ENCODE peak calls at places on chromosome 4, in nine cellular contexts. One of them, this sample, is unnamed.

GRCh38 chr4:98919996-98920395 is 8.9 kb downstream of the EIF4E start:
- DNase-seq in upper lobe of left lung: no peak
- DNase-seq in esophagus muscularis mucosa: no peak
- DNase-seq in GM12891: no peak
- DNase-seq in GM12892: no peak
- DNase-seq in SK-N-SH: no peak
- DNase-seq in transverse colon: no peak
- DNase-seq in stomach: no peak
- DNase-seq in HCT116: no peak
- DNase-seq in this sample: no peak

GRCh38 chr4:126991965-126992364 is 640.8 kb upstream of the INTU start:
- DNase-seq in HCT116: no peak
- DNase-seq in upper lobe of left lung: no peak
- DNase-seq in GM12891: no peak
- DNase-seq in esophagus muscularis mucosa: no peak
- DNase-seq in transverse colon: no peak
- DNase-seq in stomach: no peak
- DNase-seq in SK-N-SH: no peak
- DNase-seq in GM12892: no peak
- DNase-seq in this sample: no peak

GRCh38 chr4:1012031-1012739 is 759 bp downstream of the FGFRL1 start:
- DNase-seq in GM12892: no peak
- DNase-seq in stomach: peak; percentile 78
- DNase-seq in SK-N-SH: peak; percentile 72
- DNase-seq in esophagus muscularis mucosa: no peak
- DNase-seq in HCT116: no peak
- DNase-seq in transverse colon: peak; percentile 67
- DNase-seq in upper lobe of left lung: peak; percentile 43
- DNase-seq in GM12891: no peak
- DNase-seq in this sample: peak; percentile 41

GRCh38 chr4:144903953-144904711 is 193.9 kb downstream of the ANAPC10 start:
- DNase-seq in upper lobe of left lung: no peak
- DNase-seq in transverse colon: no peak
- DNase-seq in HCT116: peak; percentile 13
- DNase-seq in stomach: no peak
- DNase-seq in GM12892: no peak
- DNase-seq in GM12891: no peak
- DNase-seq in esophagus muscularis mucosa: no peak
- DNase-seq in SK-N-SH: no peak
- DNase-seq in this sample: no peak

GRCh38 chr4:79232555-79232954 is 93.3 kb downstream of the NAA11 start:
- DNase-seq in GM12891: no peak
- DNase-seq in transverse colon: no peak
- DNase-seq in GM12892: no peak
- DNase-seq in esophagus muscularis mucosa: no peak
- DNase-seq in upper lobe of left lung: no peak
- DNase-seq in HCT116: no peak
- DNase-seq in SK-N-SH: no peak
- DNase-seq in stomach: no peak
- DNase-seq in this sample: no peak

GRCh38 chr4:1130318-1131186 is 17.2 kb upstream of the RNF212 start:
- DNase-seq in transverse colon: peak; percentile 70
- DNase-seq in GM12891: peak; percentile 49
- DNase-seq in SK-N-SH: peak; percentile 79
- DNase-seq in GM12892: no peak
- DNase-seq in upper lobe of left lung: peak; percentile 65
- DNase-seq in esophagus muscularis mucosa: peak; percentile 95
- DNase-seq in HCT116: peak; percentile 57
- DNase-seq in stomach: peak; percentile 72
- DNase-seq in this sample: no peak

GRCh38 chr4:17781072-17781830 is at the start of gene FAM184B:
- DNase-seq in transverse colon: no peak
- DNase-seq in SK-N-SH: peak; percentile 63
- DNase-seq in upper lobe of left lung: no peak
- DNase-seq in GM12892: no peak
- DNase-seq in esophagus muscularis mucosa: peak; percentile 24
- DNase-seq in HCT116: no peak
- DNase-seq in stomach: no peak
- DNase-seq in GM12891: peak; percentile 18
- DNase-seq in this sample: no peak

GRCh38 chr4:54539500-54540029 is 118.2 kb upstream of the KIT start:
- DNase-seq in esophagus muscularis mucosa: no peak
- DNase-seq in upper lobe of left lung: peak; percentile 42
- DNase-seq in GM12891: no peak
- DNase-seq in GM12892: no peak
- DNase-seq in SK-N-SH: peak; percentile 87
- DNase-seq in transverse colon: peak; percentile 54
- DNase-seq in stomach: peak; percentile 74
- DNase-seq in HCT116: no peak
- DNase-seq in this sample: peak; percentile 61

GRCh38 chr4:41209187-41209586 is 5.2 kb downstream of the APBB2 start:
- DNase-seq in HCT116: no peak
- DNase-seq in GM12891: no peak
- DNase-seq in transverse colon: peak; percentile 70
- DNase-seq in GM12892: no peak
- DNase-seq in stomach: peak; percentile 65
- DNase-seq in SK-N-SH: no peak
- DNase-seq in upper lobe of left lung: peak; percentile 36
- DNase-seq in esophagus muscularis mucosa: no peak
- DNase-seq in this sample: no peak

GRCh38 chr4:153465922-153466636 is at the start of gene TMEM131L:
- DNase-seq in GM12891: peak; percentile 66
- DNase-seq in esophagus muscularis mucosa: peak; percentile 93
- DNase-seq in GM12892: peak; percentile 65
- DNase-seq in upper lobe of left lung: peak; percentile 76
- DNase-seq in HCT116: peak; percentile 21
- DNase-seq in transverse colon: peak; percentile 72
- DNase-seq in SK-N-SH: peak; percentile 95
- DNase-seq in stomach: peak; percentile 72
- DNase-seq in this sample: peak; percentile 45

GRCh38 chr4:73831569-73831968 is 4.9 kb upstream of the CXCL6 start:
- DNase-seq in GM12891: no peak
- DNase-seq in GM12892: no peak
- DNase-seq in esophagus muscularis mucosa: no peak
- DNase-seq in upper lobe of left lung: no peak
- DNase-seq in SK-N-SH: no peak
- DNase-seq in HCT116: no peak
- DNase-seq in transverse colon: no peak
- DNase-seq in stomach: no peak
- DNase-seq in this sample: no peak

GRCh38 chr4:79652232-79652631 is 244.2 kb upstream of the GK2 start:
- DNase-seq in stomach: no peak
- DNase-seq in transverse colon: no peak
- DNase-seq in esophagus muscularis mucosa: no peak
- DNase-seq in GM12892: no peak
- DNase-seq in SK-N-SH: no peak
- DNase-seq in HCT116: no peak
- DNase-seq in upper lobe of left lung: no peak
- DNase-seq in GM12891: no peak
- DNase-seq in this sample: no peak

GRCh38 chr4:12993923-12994322 is 490.2 kb downstream of the RAB28 start:
- DNase-seq in GM12891: no peak
- DNase-seq in esophagus muscularis mucosa: no peak
- DNase-seq in GM12892: no peak
- DNase-seq in transverse colon: no peak
- DNase-seq in HCT116: no peak
- DNase-seq in upper lobe of left lung: no peak
- DNase-seq in stomach: no peak
- DNase-seq in SK-N-SH: no peak
- DNase-seq in this sample: no peak

GRCh38 chr4:3480528-3481112 is 17.5 kb downstream of the DOK7 start:
- DNase-seq in HCT116: peak; percentile 45
- DNase-seq in esophagus muscularis mucosa: no peak
- DNase-seq in stomach: peak; percentile 83
- DNase-seq in transverse colon: peak; percentile 76
- DNase-seq in upper lobe of left lung: peak; percentile 77
- DNase-seq in SK-N-SH: peak; percentile 92
- DNase-seq in GM12892: peak; percentile 78
- DNase-seq in GM12891: peak; percentile 88
- DNase-seq in this sample: peak; percentile 81

GRCh38 chr4:145390566-145390965 is 91.1 kb upstream of the SMAD1 start:
- DNase-seq in GM12891: no peak
- DNase-seq in HCT116: no peak
- DNase-seq in upper lobe of left lung: no peak
- DNase-seq in esophagus muscularis mucosa: no peak
- DNase-seq in stomach: no peak
- DNase-seq in GM12892: no peak
- DNase-seq in SK-N-SH: no peak
- DNase-seq in transverse colon: no peak
- DNase-seq in this sample: no peak

GRCh38 chr4:183691897-183692296 is 32.8 kb downstream of the TRAPPC11 start:
- DNase-seq in GM12891: no peak
- DNase-seq in HCT116: no peak
- DNase-seq in stomach: no peak
- DNase-seq in upper lobe of left lung: no peak
- DNase-seq in GM12892: no peak
- DNase-seq in SK-N-SH: no peak
- DNase-seq in transverse colon: no peak
- DNase-seq in esophagus muscularis mucosa: no peak
- DNase-seq in this sample: no peak

GRCh38 chr4:47654972-47655693 is 170.1 kb downstream of the ATP10D start:
- DNase-seq in GM12891: no peak
- DNase-seq in esophagus muscularis mucosa: no peak
- DNase-seq in transverse colon: no peak
- DNase-seq in HCT116: no peak
- DNase-seq in stomach: no peak
- DNase-seq in SK-N-SH: no peak
- DNase-seq in upper lobe of left lung: peak; percentile 48
- DNase-seq in GM12892: no peak
- DNase-seq in this sample: no peak

GRCh38 chr4:4296283-4296846 is 6.3 kb downstream of the ZBTB49 start:
- DNase-seq in transverse colon: no peak
- DNase-seq in upper lobe of left lung: no peak
- DNase-seq in esophagus muscularis mucosa: no peak
- DNase-seq in GM12891: no peak
- DNase-seq in stomach: no peak
- DNase-seq in HCT116: no peak
- DNase-seq in GM12892: no peak
- DNase-seq in SK-N-SH: no peak
- DNase-seq in this sample: no peak

DNA sequence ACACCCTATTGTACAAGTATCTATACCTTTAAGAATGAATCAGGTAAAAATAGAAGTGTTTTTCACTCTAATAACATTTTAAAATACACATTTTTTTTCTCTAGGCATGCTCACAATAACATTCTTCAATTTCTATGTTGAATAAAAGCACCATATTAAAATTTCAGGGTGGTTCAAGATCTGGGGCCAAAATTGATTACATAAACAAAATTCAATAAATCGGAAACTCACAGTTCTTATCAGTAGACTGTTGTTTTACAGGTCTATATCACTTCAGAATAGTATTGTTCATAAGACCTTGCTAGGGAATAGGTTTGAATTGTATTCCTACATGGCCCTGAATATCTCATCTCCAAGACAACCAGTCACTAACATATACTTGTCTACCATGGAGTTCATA is 634.0 kb downstream of the SPOCK3 start:
- DNase-seq in SK-N-SH: no peak
- DNase-seq in stomach: no peak
- DNase-seq in GM12892: no peak
- DNase-seq in GM12891: no peak
- DNase-seq in transverse colon: no peak
- DNase-seq in esophagus muscularis mucosa: no peak
- DNase-seq in upper lobe of left lung: no peak
- DNase-seq in HCT116: no peak
- DNase-seq in this sample: no peak
- TF ChIP-seq POLR2AphosphoS5 in SK-N-SH: no peak
- TF ChIP-seq POLR2AphosphoS5 in stomach: no peak
- TF ChIP-seq POLR2AphosphoS5 in GM12892: no peak
- TF ChIP-seq POLR2AphosphoS5 in GM12891: no peak
- TF ChIP-seq POLR2AphosphoS5 in transverse colon: no peak
- TF ChIP-seq POLR2AphosphoS5 in esophagus muscularis mucosa: no peak
- TF ChIP-seq POLR2AphosphoS5 in upper lobe of left lung: no peak
- TF ChIP-seq POLR2AphosphoS5 in HCT116: no peak
- TF ChIP-seq POLR2AphosphoS5 in this sample: no peak

GRCh38 chr4:52780206-52780605 is 29.0 kb upstream of the ERVMER34-1 start:
- DNase-seq in upper lobe of left lung: no peak
- DNase-seq in HCT116: no peak
- DNase-seq in stomach: no peak
- DNase-seq in transverse colon: no peak
- DNase-seq in esophagus muscularis mucosa: peak; percentile 24
- DNase-seq in GM12892: no peak
- DNase-seq in GM12891: no peak
- DNase-seq in SK-N-SH: no peak
- DNase-seq in this sample: no peak
- TF ChIP-seq POLR2AphosphoS5 in upper lobe of left lung: no peak
- TF ChIP-seq POLR2AphosphoS5 in HCT116: no peak
- TF ChIP-seq POLR2AphosphoS5 in stomach: no peak
- TF ChIP-seq POLR2AphosphoS5 in transverse colon: no peak
- TF ChIP-seq POLR2AphosphoS5 in esophagus muscularis mucosa: no peak
- TF ChIP-seq POLR2AphosphoS5 in GM12892: no peak
- TF ChIP-seq POLR2AphosphoS5 in GM12891: no peak
- TF ChIP-seq POLR2AphosphoS5 in SK-N-SH: no peak
- TF ChIP-seq POLR2AphosphoS5 in this sample: no peak

GRCh38 chr4:116959045-116959444 is 126.3 kb downstream of the TRAM1L1 start:
- DNase-seq in GM12892: no peak
- DNase-seq in esophagus muscularis mucosa: no peak
- DNase-seq in upper lobe of left lung: no peak
- DNase-seq in GM12891: no peak
- DNase-seq in SK-N-SH: no peak
- DNase-seq in HCT116: no peak
- DNase-seq in transverse colon: no peak
- DNase-seq in stomach: no peak
- DNase-seq in this sample: no peak

GRCh38 chr4:116952530-116953108 is 132.8 kb downstream of the TRAM1L1 start:
- DNase-seq in upper lobe of left lung: no peak
- DNase-seq in GM12892: no peak
- DNase-seq in transverse colon: no peak
- DNase-seq in esophagus muscularis mucosa: no peak
- DNase-seq in SK-N-SH: no peak
- DNase-seq in GM12891: no peak
- DNase-seq in stomach: no peak
- DNase-seq in HCT116: no peak
- DNase-seq in this sample: no peak

GRCh38 chr4:116953947-116954346 is 131.4 kb downstream of the TRAM1L1 start:
- DNase-seq in esophagus muscularis mucosa: no peak
- DNase-seq in transverse colon: no peak
- DNase-seq in upper lobe of left lung: no peak
- DNase-seq in stomach: no peak
- DNase-seq in GM12891: no peak
- DNase-seq in SK-N-SH: peak; percentile 23
- DNase-seq in GM12892: no peak
- DNase-seq in HCT116: no peak
- DNase-seq in this sample: no peak
- TF ChIP-seq POLR2AphosphoS5 in esophagus muscularis mucosa: no peak
- TF ChIP-seq POLR2AphosphoS5 in transverse colon: no peak
- TF ChIP-seq POLR2AphosphoS5 in upper lobe of left lung: no peak
- TF ChIP-seq POLR2AphosphoS5 in stomach: no peak
- TF ChIP-seq POLR2AphosphoS5 in GM12891: no peak
- TF ChIP-seq POLR2AphosphoS5 in SK-N-SH: no peak
- TF ChIP-seq POLR2AphosphoS5 in GM12892: no peak
- TF ChIP-seq POLR2AphosphoS5 in HCT116: no peak
- TF ChIP-seq POLR2AphosphoS5 in this sample: no peak

DNA sequence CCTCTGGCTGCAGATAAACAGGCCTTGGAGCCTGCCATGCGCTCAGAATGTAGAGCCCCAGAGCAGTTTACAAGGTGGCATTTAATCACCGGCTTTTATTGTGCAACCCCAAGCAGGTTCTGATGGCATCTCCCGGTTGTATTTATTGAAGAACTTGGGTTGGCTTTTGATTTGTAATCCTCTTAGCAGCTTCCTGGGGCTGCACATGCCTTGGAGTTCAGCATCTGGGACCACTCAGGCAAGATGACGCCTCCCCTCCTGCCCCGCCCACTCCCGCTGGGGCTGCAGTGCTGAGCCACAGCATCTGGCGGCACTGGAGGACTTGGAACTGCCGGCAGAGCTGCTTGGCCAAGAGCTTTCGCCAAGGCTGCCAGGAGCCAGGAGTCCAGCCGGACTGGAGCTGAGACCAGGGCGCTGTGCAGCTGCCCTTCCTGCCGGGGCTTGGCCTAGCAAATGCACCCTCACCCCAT is 5.3 kb downstream of the HTRA3 start:
- DNase-seq in SK-N-SH: peak; percentile 95
- DNase-seq in esophagus muscularis mucosa: peak; percentile 97
- DNase-seq in upper lobe of left lung: peak; percentile 42
- DNase-seq in GM12892: no peak
- DNase-seq in GM12891: no peak
- DNase-seq in transverse colon: peak; percentile 74
- DNase-seq in stomach: peak; percentile 53
- DNase-seq in HCT116: no peak
- DNase-seq in this sample: peak; percentile 65
- TF ChIP-seq POLR2AphosphoS5 in SK-N-SH: no peak
- TF ChIP-seq POLR2AphosphoS5 in esophagus muscularis mucosa: peak; percentile 86
- TF ChIP-seq POLR2AphosphoS5 in upper lobe of left lung: peak; percentile 72
- TF ChIP-seq POLR2AphosphoS5 in GM12892: no peak
- TF ChIP-seq POLR2AphosphoS5 in GM12891: no peak
- TF ChIP-seq POLR2AphosphoS5 in transverse colon: peak; percentile 80
- TF ChIP-seq POLR2AphosphoS5 in stomach: peak; percentile 65
- TF ChIP-seq POLR2AphosphoS5 in HCT116: no peak
- TF ChIP-seq POLR2AphosphoS5 in this sample: peak; percentile 12